ENCODE peak calls at places on chromosome 13, in five cellular contexts. J is hippocampal formation, K is upper lobe of left lung, B is nucleus accumbens, R is body of pancreas. V is an unnamed sample.

GRCh38 chr13:98206946-98207345 is 29.9 kb upstream of the RNF113B start:
- DNase-seq in B (no peak), K (no peak), R (no peak), J (no peak), V (no peak)

GRCh38 chr13:27338816-27339215 is 68.2 kb downstream of the RASL11A start:
- DNase-seq in J (no peak), R (no peak), B (no peak), K (no peak), V (no peak)

GRCh38 chr13:113172419-113172926 is 14.0 kb downstream of the PROZ start:
- DNase-seq in R (no peak), K (peak), B (no peak), J (no peak), V (no peak)

GRCh38 chr13:102978168-102978567 is 88.0 kb downstream of the SLC10A2 start:
- DNase-seq in J (no peak), B (no peak), K (no peak), R (no peak), V (no peak)

GRCh38 chr13:100045355-100045754 is 43.5 kb upstream of the PCCA start:
- DNase-seq in K (no peak), R (no peak), B (no peak), J (no peak), V (no peak)

GRCh38 chr13:109802936-109803335 is 16.6 kb upstream of the IRS2 start:
- DNase-seq in K (no peak), J (no peak), B (no peak), R (no peak), V (no peak)

GRCh38 chr13:113468461-113469147 is 15.3 kb upstream of the ADPRHL1 start:
- DNase-seq in B (no peak), K (no peak), J (no peak), R (no peak), V (no peak)

GRCh38 chr13:23856008-23856750 is 33.0 kb downstream of the MIPEP start:
- DNase-seq in R (no peak), J (peak), K (no peak), B (no peak), V (no peak)

GRCh38 chr13:41500501-41500900 is 43.2 kb downstream of the RGCC start:
- DNase-seq in B (no peak), K (peak), J (no peak), R (no peak), V (no peak)

GRCh38 chr13:97879646-97880297 is 73.7 kb upstream of the IPO5 start:
- DNase-seq in K (no peak), J (no peak), B (no peak), R (no peak), V (no peak)

GRCh38 chr13:85985791-85986190 is 186.6 kb upstream of the SLITRK6 start:
- DNase-seq in B (no peak), K (no peak), J (no peak), R (no peak), V (no peak)